ENCODE peak calls at places on chromosomes 1 and 21, in eight cellular contexts. C, X, H, N, M, R, K and W are unnamed samples.

GRCh38 chr1:44296794-44297193 is 58.3 kb downstream of the ERI3 start:
- DNase-seq in C (no peak), X (no peak), H (no peak), N (no peak), M (no peak), R (no peak), K (no peak), W (no peak)

GRCh38 chr1:19345391-19345790 is 33.3 kb downstream of the SLC66A1 start:
- DNase-seq in C (no peak), X (no peak), H (no peak), N (no peak), M (no peak), R (no peak), K (no peak), W (no peak)

GRCh38 chr1:152458384-152459185 is 44.5 kb upstream of the CRNN start:
- DNase-seq in C (peak; percentile 59), X (peak; percentile 75), H (peak; percentile 84), N (peak; percentile 76), M (peak; percentile 75), R (peak; percentile 94), K (peak; percentile 86), W (peak; percentile 75)

GRCh38 chr1:219629481-219629880 is 16.6 kb upstream of the ZC3H11B start:
- DNase-seq in C (no peak), X (no peak), H (no peak), N (no peak), M (no peak), R (no peak), K (no peak), W (no peak)

GRCh38 chr1:59315529-59316433 is 18.9 kb downstream of the FGGY start:
- DNase-seq in C (no peak), X (no peak), H (no peak), N (no peak), M (peak; percentile 62), R (no peak), K (no peak), W (peak; percentile 38)

GRCh38 chr21:42820513-42821465 is 58.5 kb downstream of the WDR4 start:
- DNase-seq in C (no peak), X (no peak), H (peak; percentile 46), N (no peak), M (no peak), R (no peak), K (no peak), W (no peak)

GRCh38 chr1:21659099-21659923 is 9.8 kb downstream of the RAP1GAP start:
- DNase-seq in C (peak; percentile 75), X (peak; percentile 67), H (peak; percentile 88), N (peak; percentile 42), M (peak; percentile 33), R (peak; percentile 85), K (peak; percentile 60), W (peak; percentile 56)

GRCh38 chr1:154276797-154277196 is 4.4 kb downstream of the HAX1 start:
- DNase-seq in C (no peak), X (no peak), H (no peak), N (no peak), M (no peak), R (no peak), K (no peak), W (no peak)

GRCh38 chr1:54810144-54810942 is 9.2 kb upstream of the TTC22 start:
- DNase-seq in C (peak; percentile 66), X (peak; percentile 30), H (peak; percentile 77), N (peak; percentile 45), M (peak; percentile 35), R (peak; percentile 86), K (peak; percentile 61), W (peak; percentile 29)

GRCh38 chr1:208111646-208112200 is 132.5 kb downstream of the PLXNA2 start:
- DNase-seq in C (no peak), X (no peak), H (no peak), N (no peak), M (no peak), R (no peak), K (no peak), W (no peak)

GRCh38 chr1:8718878-8719361 is 98.5 kb downstream of the RERE start:
- DNase-seq in C (no peak), X (no peak), H (no peak), N (no peak), M (no peak), R (no peak), K (no peak), W (no peak)

GRCh38 chr1:24896596-24897262 is 33.3 kb downstream of the RUNX3 start:
- DNase-seq in C (no peak), X (no peak), H (peak; percentile 10), N (no peak), M (no peak), R (peak; percentile 42), K (peak; percentile 39), W (no peak)

GRCh38 chr1:65114312-65114711 is 33.7 kb upstream of the AK4 start:
- DNase-seq in C (peak; percentile 3), X (peak; percentile 63), H (no peak), N (no peak), M (no peak), R (no peak), K (no peak), W (peak; percentile 2)

GRCh38 chr1:8073116-8073855 is 47.2 kb upstream of the ERRFI1 start:
- DNase-seq in C (no peak), X (no peak), H (no peak), N (no peak), M (no peak), R (no peak), K (no peak), W (no peak)

GRCh38 chr1:218299416-218299815 is 14.3 kb downstream of the RRP15 start:
- DNase-seq in C (no peak), X (no peak), H (no peak), N (peak; percentile 73), M (peak; percentile 69), R (no peak), K (peak; percentile 60), W (peak; percentile 64)

GRCh38 chr1:7561936-7562728 is 209.0 kb upstream of the VAMP3 start:
- DNase-seq in C (no peak), X (no peak), H (no peak), N (no peak), M (no peak), R (no peak), K (no peak), W (no peak)

GRCh38 chr1:176849281-176849680 is 315.2 kb downstream of the ASTN1 start:
- DNase-seq in C (no peak), X (no peak), H (no peak), N (no peak), M (no peak), R (no peak), K (no peak), W (no peak)

DNA sequence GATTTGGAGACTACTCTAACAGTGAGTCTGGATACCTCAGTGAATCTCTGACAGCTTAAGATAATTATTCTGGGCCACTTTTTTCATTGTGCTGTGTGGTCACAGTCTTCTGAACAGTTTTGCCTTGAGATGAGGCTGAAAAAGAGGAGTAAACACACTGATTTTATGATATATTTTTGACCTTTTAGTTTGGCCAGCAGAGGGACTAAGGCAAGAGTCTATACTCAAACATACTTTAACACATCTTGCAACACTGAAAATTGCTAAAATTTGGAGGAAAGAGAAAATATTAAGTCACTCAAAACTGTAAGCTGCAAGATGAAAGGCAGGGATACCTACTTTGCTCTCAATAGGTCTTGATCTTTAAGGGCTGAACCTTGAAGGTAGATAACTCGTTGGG is 182.7 kb downstream of the KCNT2 start:
- DNase-seq in C (no peak), X (no peak), H (no peak), N (no peak), M (no peak), R (no peak), K (no peak), W (no peak)
- TF ChIP-seq CTCF in C (no peak), X (no peak), H (no peak), N (peak; percentile 9), M (peak; percentile 15), R (no peak), K (no peak), W (peak; percentile 5)

DNA sequence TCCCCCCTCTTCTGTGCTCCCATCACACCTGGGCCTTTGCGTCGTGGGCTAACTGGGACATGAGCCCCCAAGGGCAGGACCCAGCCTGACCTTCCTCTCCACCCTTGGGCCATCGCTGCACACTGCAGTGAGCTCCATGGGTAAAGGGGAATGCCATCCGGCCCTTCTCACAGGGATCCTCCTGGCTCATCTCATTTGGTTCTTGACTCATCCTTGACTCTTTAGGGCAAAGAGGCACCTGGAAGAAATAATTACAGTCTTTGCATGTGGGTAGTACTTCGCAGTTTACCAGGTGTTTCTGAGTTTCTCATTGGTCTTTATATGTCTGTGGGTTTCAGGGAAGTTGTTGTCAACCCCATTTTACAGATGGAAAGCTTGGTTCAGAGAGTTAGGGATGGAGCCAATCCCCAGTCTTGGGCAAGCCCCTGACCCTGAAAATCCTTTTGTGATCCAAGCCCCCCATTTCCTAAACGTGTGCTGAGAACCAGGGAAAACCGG is 59.3 kb upstream of the ID3 start:
- DNase-seq in C (no peak), X (no peak), H (no peak), N (no peak), M (no peak), R (no peak), K (peak; percentile 18), W (no peak)
- H3K4me3 ChIP-seq in C (no peak overlapping the region), X (no peak overlapping the region), H (no peak overlapping the region), N (no peak overlapping the region), M (no peak overlapping the region), R (no peak overlapping the region), K (no peak overlapping the region), W (no peak overlapping the region)

DNA sequence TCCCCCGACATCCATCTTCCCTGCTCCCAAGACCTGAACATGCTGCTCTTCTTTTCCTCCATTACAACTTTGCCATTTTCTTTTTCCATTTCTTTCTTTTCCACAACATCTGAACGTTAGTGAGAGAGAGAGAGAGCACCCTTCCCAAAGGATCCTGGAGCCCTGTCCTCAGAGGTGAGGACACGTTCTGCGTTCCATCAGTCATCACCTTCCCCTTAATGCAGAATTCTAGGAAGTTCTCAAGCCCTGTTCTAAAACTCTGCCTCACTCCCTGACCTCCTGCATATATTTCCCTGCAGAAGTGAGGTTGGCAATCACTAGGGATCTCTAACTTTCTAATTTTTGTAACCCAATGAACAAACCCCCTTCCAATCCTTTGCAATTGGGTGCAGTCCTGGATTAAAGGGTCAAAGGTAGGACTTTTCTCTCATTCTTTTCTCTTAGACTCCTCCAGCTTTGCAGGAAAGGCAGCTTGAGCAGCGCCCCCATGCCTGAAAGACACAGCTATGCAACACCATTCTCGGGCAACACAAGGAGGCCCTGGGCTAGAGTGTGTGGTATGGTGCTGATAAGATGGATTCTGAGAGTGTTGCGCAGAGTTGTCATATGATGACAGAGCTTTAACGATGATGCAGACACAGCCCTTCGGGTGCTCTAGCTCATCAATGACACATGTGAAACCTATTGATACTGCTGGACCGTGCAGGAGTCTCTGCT is 59.2 kb upstream of the TNR start:
- DNase-seq in C (no peak), X (peak; percentile 40), H (no peak), N (no peak), M (no peak), R (no peak), K (no peak), W (no peak)
- TF ChIP-seq CTCF in C (no peak), X (no peak), H (no peak), N (no peak), M (no peak), R (no peak), K (no peak), W (no peak)

DNA sequence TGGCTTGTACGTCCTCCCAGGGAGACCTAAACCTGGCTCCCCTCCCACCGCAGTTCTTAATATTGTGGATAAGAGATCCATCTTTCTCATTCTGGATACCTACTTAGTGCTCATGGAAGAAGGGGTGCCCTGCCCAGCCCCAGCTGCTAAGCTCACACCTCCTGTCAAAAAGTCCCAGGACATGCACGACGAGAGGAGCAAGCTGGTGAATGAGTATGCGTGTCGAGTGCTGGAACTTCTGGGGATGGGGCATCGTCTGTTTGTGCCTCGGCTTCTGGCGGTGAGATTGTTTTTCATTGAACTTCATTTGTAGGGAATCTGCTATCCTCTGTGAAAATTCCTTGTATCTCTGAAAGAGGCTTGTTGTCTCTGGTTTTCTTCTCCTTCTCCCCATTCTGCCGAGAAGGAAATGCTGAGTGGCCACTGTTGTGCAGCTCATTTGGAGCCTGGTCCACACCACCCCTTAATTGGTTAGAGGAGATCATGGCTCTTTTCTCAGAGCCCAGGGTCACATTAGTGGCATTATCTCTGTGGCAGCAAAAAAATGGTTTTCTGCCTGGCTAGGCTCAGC is 199.4 kb upstream of the CACYBP start:
- DNase-seq in C (no peak), X (no peak), H (no peak), N (no peak), M (peak; percentile 5), R (peak; percentile 56), K (no peak), W (no peak)
- H3K4me3 ChIP-seq in C (peak overlapping the region; percentile 71), X (peak overlapping the region; percentile 27), H (peak overlapping the region; percentile 44), N (peak overlapping the region; percentile 54), M (peak overlapping the region; percentile 78), R (peak overlapping the region; percentile 57), K (peak overlapping the region; percentile 49), W (peak overlapping the region; percentile 45)